ENCODE peak calls at places on chromosomes 5 and 9, in nine cellular contexts. L is uterus, X is T-helper 2 cell, P is MCF 10A, M is adrenal gland, B is RPMI8226, J is pulmonary artery endothelial cell, N is DND-41, Z is mammary epithelial cell. I is an unnamed sample.

GRCh38 chr5:95069948-95070347 is 214.9 kb downstream of the MCTP1 start:
- DNase-seq in L (no peak), X (no peak), P (no peak), M (peak), B (peak), J (no peak), N (no peak), Z (no peak), I (no peak)

GRCh38 chr5:8327016-8327415 is 458.1 kb downstream of the MTRR start:
- DNase-seq in L (no peak), X (no peak), P (no peak), M (no peak), B (no peak), J (no peak), N (no peak), Z (no peak), I (no peak)

GRCh38 chr5:69136296-69136695 is 30.7 kb upstream of the CCNB1 start:
- DNase-seq in L (no peak), X (no peak), P (no peak), M (no peak), B (no peak), J (no peak), N (no peak), Z (no peak), I (no peak)

GRCh38 chr5:65482727-65483473 is 1.2 kb upstream of the ADAMTS6 start:
- DNase-seq in L (no peak), X (no peak), P (peak), M (peak), B (peak), J (no peak), N (peak), Z (peak), I (peak)

GRCh38 chr5:136215812-136216211 is 22.9 kb upstream of the SMIM32 start:
- DNase-seq in L (no peak), X (no peak), P (no peak), M (no peak), B (no peak), J (no peak), N (no peak), Z (no peak), I (no peak)

GRCh38 chr9:7560669-7561305 is 238.8 kb downstream of the DMAC1 start:
- DNase-seq in L (no peak), X (no peak), P (no peak), M (no peak), B (no peak), J (no peak), N (no peak), Z (no peak), I (no peak)

GRCh38 chr9:99192786-99193465 is 28.8 kb downstream of the ALG2 start:
- DNase-seq in L (no peak), X (no peak), P (peak), M (no peak), B (peak), J (no peak), N (no peak), Z (no peak), I (no peak)

GRCh38 chr9:131575121-131575640 is 29.9 kb downstream of the PRRT1B start:
- DNase-seq in L (no peak), X (no peak), P (no peak), M (no peak), B (no peak), J (no peak), N (no peak), Z (no peak), I (no peak)